ENCODE peak calls at places on chromosomes 6 and 20, in six cellular contexts. H is effector CD4-positive, alpha-beta T cell; Q is thyroid gland; O is HTR-8/SVneo; C is T-helper 2 cell; K is tibial artery. A is an unnamed sample.

GRCh38 chr6:82348130-82348529 is 15.5 kb upstream of the TPBG start:
- DNase-seq in C (no peak), Q (no peak), O (no peak), H (no peak), K (no peak), A (no peak)

GRCh38 chr6:134437376-134437775 is 119.5 kb upstream of the SGK1 start:
- DNase-seq in O (no peak), K (peak), C (no peak), Q (no peak), H (no peak), A (peak)

GRCh38 chr6:25448965-25449538 is 169.9 kb downstream of the CARMIL1 start:
- DNase-seq in O (no peak), Q (no peak), K (no peak), H (no peak), C (no peak), A (no peak)

GRCh38 chr6:2229039-2229438 is 16.4 kb downstream of the GMDS start:
- DNase-seq in H (no peak), K (no peak), O (no peak), C (no peak), Q (no peak), A (no peak)

GRCh38 chr6:33160096-33160495 is 32.2 kb downstream of the COL11A2 start:
- DNase-seq in Q (no peak), C (no peak), O (no peak), K (no peak), H (no peak), A (no peak)

GRCh38 chr20:62852841-62853240 is 8.8 kb downstream of the TCFL5 start:
- DNase-seq in O (no peak), Q (no peak), H (no peak), K (no peak), C (no peak), A (no peak)

GRCh38 chr6:168089186-168090063 is 10.4 kb upstream of the FRMD1 start:
- DNase-seq in C (no peak), K (no peak), O (no peak), Q (no peak), H (no peak), A (no peak)

GRCh38 chr6:83546636-83547035 is 34.3 kb downstream of the PRSS35 start:
- DNase-seq in C (no peak), O (no peak), K (no peak), Q (no peak), H (no peak), A (no peak)

GRCh38 chr6:148893481-148893880 is 146.7 kb downstream of the UST start:
- DNase-seq in Q (no peak), C (no peak), O (no peak), H (no peak), K (no peak), A (no peak)

GRCh38 chr6:138525355-138525754 is 26.1 kb upstream of the NHSL1 start:
- DNase-seq in K (no peak), H (no peak), C (no peak), O (no peak), Q (no peak), A (no peak)

GRCh38 chr6:20633566-20634340 is 99.5 kb downstream of the CDKAL1 start:
- DNase-seq in O (no peak), C (no peak), H (no peak), Q (no peak), K (no peak), A (no peak)